ENCODE peak calls at places on chromosomes 12 and 14, in four cellular contexts. C, B, G and X are unnamed samples.

GRCh38 chr14:68362841-68363240 is 430.0 kb downstream of the ZFP36L1 start:
- DNase-seq in C (no peak), B (no peak), G (no peak), X (no peak)

GRCh38 chr14:28784262-28785021 is 17.9 kb downstream of the FOXG1 start:
- DNase-seq in C (no peak), B (no peak), G (no peak), X (no peak)

GRCh38 chr12:132270969-132271754 is 58.2 kb downstream of the GALNT9 start:
- DNase-seq in C (no peak), B (no peak), G (no peak), X (no peak)

GRCh38 chr14:101508196-101508947 is 52.9 kb upstream of the DIO3 start:
- DNase-seq in C (no peak), B (no peak), G (no peak), X (no peak)

GRCh38 chr14:105884808-105885281 is 358.5 kb downstream of the TMEM121 start:
- DNase-seq in C (no peak), B (peak), G (no peak), X (no peak)

GRCh38 chr14:99460793-99461192 is 19.9 kb downstream of the SETD3 start:
- DNase-seq in C (no peak), B (no peak), G (no peak), X (no peak)

GRCh38 chr12:93790472-93791152 is 113.4 kb downstream of the CRADD start:
- DNase-seq in C (no peak), B (no peak), G (peak), X (no peak)

GRCh38 chr12:66288121-66288520 is 14.2 kb upstream of the HELB start:
- DNase-seq in C (no peak), B (peak), G (no peak), X (peak)

GRCh38 chr12:60494249-60494648 is 898.4 kb downstream of the SLC16A7 start:
- DNase-seq in C (no peak), B (no peak), G (no peak), X (no peak)

GRCh38 chr12:25529738-25530137 is 23.3 kb downstream of the LMNTD1 start:
- DNase-seq in C (no peak), B (no peak), G (peak), X (no peak)

GRCh38 chr14:56205906-56206305 is 87.7 kb downstream of the PELI2 start:
- DNase-seq in C (no peak), B (no peak), G (no peak), X (no peak)

GRCh38 chr12:65597527-65597926 is 226.8 kb upstream of the HMGA2 start:
- DNase-seq in C (no peak), B (no peak), G (no peak), X (no peak)

GRCh38 chr14:39467889-39468524 is 35.8 kb upstream of the FBXO33 start:
- DNase-seq in C (peak), B (no peak), G (no peak), X (no peak)

GRCh38 chr14:39005044-39005736 is 97.8 kb downstream of the SEC23A start:
- DNase-seq in C (no peak), B (no peak), G (no peak), X (no peak)

GRCh38 chr14:47619397-47619796 is 56.0 kb downstream of the MDGA2 start:
- DNase-seq in C (no peak), B (no peak), G (no peak), X (no peak)

GRCh38 chr14:102772781-102773570 is 4.3 kb upstream of the TRAF3 start:
- DNase-seq in C (no peak), B (no peak), G (no peak), X (no peak)

GRCh38 chr14:104882325-104882973 is 17.4 kb downstream of the CEP170B start:
- DNase-seq in C (peak), B (no peak), G (no peak), X (no peak)